ENCODE peak calls at places on chromosomes 5 and 9, in seven cellular contexts. One of them, this sample, is unnamed.

GRCh38 chr9:81292056-81292805 is 397.1 kb downstream of the TLE1 start:
- DNase-seq in H1: no peak
- DNase-seq in IMR-90: no peak
- DNase-seq in mesendoderm: peak; percentile 68
- DNase-seq in mesenchymal stem cell: no peak
- DNase-seq in neuronal stem cell: no peak
- DNase-seq in H9: peak; percentile 26
- DNase-seq in this sample: no peak

GRCh38 chr9:108212179-108212578 is 643.6 kb downstream of the ACTL7B start:
- DNase-seq in IMR-90: no peak
- DNase-seq in H9: no peak
- DNase-seq in neuronal stem cell: no peak
- DNase-seq in H1: no peak
- DNase-seq in mesendoderm: peak; percentile 45
- DNase-seq in mesenchymal stem cell: peak; percentile 6
- DNase-seq in this sample: no peak

GRCh38 chr9:124828679-124829669 is 24.3 kb upstream of the WDR38 start:
- DNase-seq in H1: no peak
- DNase-seq in IMR-90: no peak
- DNase-seq in neuronal stem cell: no peak
- DNase-seq in mesenchymal stem cell: no peak
- DNase-seq in mesendoderm: no peak
- DNase-seq in H9: no peak
- DNase-seq in this sample: no peak

GRCh38 chr9:8366161-8366926 is 566.8 kb upstream of the DMAC1 start:
- DNase-seq in mesenchymal stem cell: no peak
- DNase-seq in H1: no peak
- DNase-seq in neuronal stem cell: no peak
- DNase-seq in mesendoderm: peak; percentile 65
- DNase-seq in H9: no peak
- DNase-seq in IMR-90: peak; percentile 35
- DNase-seq in this sample: peak; percentile 30

GRCh38 chr9:105954517-105954916 is 260.2 kb downstream of the TMEM38B start:
- DNase-seq in neuronal stem cell: no peak
- DNase-seq in mesendoderm: no peak
- DNase-seq in H1: no peak
- DNase-seq in mesenchymal stem cell: no peak
- DNase-seq in IMR-90: no peak
- DNase-seq in H9: no peak
- DNase-seq in this sample: no peak

GRCh38 chr9:104869801-104870200 is 58.2 kb downstream of the ABCA1 start:
- DNase-seq in IMR-90: peak; percentile 26
- DNase-seq in H1: no peak
- DNase-seq in H9: no peak
- DNase-seq in mesendoderm: no peak
- DNase-seq in mesenchymal stem cell: peak; percentile 59
- DNase-seq in neuronal stem cell: no peak
- DNase-seq in this sample: no peak

GRCh38 chr9:98805506-98806272 is 1.8 kb upstream of the GALNT12 start:
- DNase-seq in mesenchymal stem cell: peak; percentile 58
- DNase-seq in H1: no peak
- DNase-seq in neuronal stem cell: no peak
- DNase-seq in H9: no peak
- DNase-seq in IMR-90: peak; percentile 86
- DNase-seq in mesendoderm: no peak
- DNase-seq in this sample: peak; percentile 85

GRCh38 chr9:3553076-3553765 is 27.4 kb upstream of the RFX3 start:
- DNase-seq in neuronal stem cell: no peak
- DNase-seq in H9: no peak
- DNase-seq in mesendoderm: no peak
- DNase-seq in H1: no peak
- DNase-seq in IMR-90: no peak
- DNase-seq in mesenchymal stem cell: no peak
- DNase-seq in this sample: no peak

GRCh38 chr9:126317513-126317912 is 9.1 kb upstream of the MVB12B start:
- DNase-seq in H1: no peak
- DNase-seq in neuronal stem cell: no peak
- DNase-seq in IMR-90: peak; percentile 25
- DNase-seq in mesenchymal stem cell: no peak
- DNase-seq in H9: no peak
- DNase-seq in mesendoderm: no peak
- DNase-seq in this sample: no peak

GRCh38 chr5:29697786-29698414 is 1495.6 kb upstream of the CDH6 start:
- DNase-seq in H9: peak; percentile 26
- DNase-seq in IMR-90: no peak
- DNase-seq in mesenchymal stem cell: no peak
- DNase-seq in mesendoderm: peak; percentile 66
- DNase-seq in neuronal stem cell: peak; percentile 2
- DNase-seq in H1: no peak
- DNase-seq in this sample: peak; percentile 9

GRCh38 chr9:134243778-134244467 is 79.6 kb upstream of the RNU6ATAC start:
- DNase-seq in H1: no peak
- DNase-seq in mesendoderm: no peak
- DNase-seq in neuronal stem cell: no peak
- DNase-seq in H9: no peak
- DNase-seq in IMR-90: peak; percentile 59
- DNase-seq in mesenchymal stem cell: peak; percentile 58
- DNase-seq in this sample: peak; percentile 25

GRCh38 chr5:147803941-147804717 is 21.6 kb upstream of the JAKMIP2 start:
- DNase-seq in mesendoderm: no peak
- DNase-seq in H9: no peak
- DNase-seq in IMR-90: no peak
- DNase-seq in neuronal stem cell: no peak
- DNase-seq in H1: no peak
- DNase-seq in mesenchymal stem cell: no peak
- DNase-seq in this sample: no peak

GRCh38 chr5:56409331-56410190 is 176.4 kb upstream of the ANKRD55 start:
- DNase-seq in H9: no peak
- DNase-seq in H1: no peak
- DNase-seq in mesenchymal stem cell: peak; percentile 87
- DNase-seq in mesendoderm: peak; percentile 51
- DNase-seq in IMR-90: peak; percentile 99
- DNase-seq in neuronal stem cell: no peak
- DNase-seq in this sample: peak; percentile 77

GRCh38 chr5:135312255-135312935 is 86.6 kb downstream of the MACROH2A1 start:
- DNase-seq in mesenchymal stem cell: peak; percentile 31
- DNase-seq in H1: no peak
- DNase-seq in H9: no peak
- DNase-seq in neuronal stem cell: no peak
- DNase-seq in mesendoderm: no peak
- DNase-seq in IMR-90: peak; percentile 61
- DNase-seq in this sample: no peak

GRCh38 chr9:4959028-4959427 is 26.0 kb upstream of the JAK2 start:
- DNase-seq in H9: no peak
- DNase-seq in mesendoderm: no peak
- DNase-seq in mesenchymal stem cell: no peak
- DNase-seq in H1: no peak
- DNase-seq in IMR-90: no peak
- DNase-seq in neuronal stem cell: no peak
- DNase-seq in this sample: no peak

GRCh38 chr5:180155331-180155881 is 53.6 kb downstream of the RASGEF1C start:
- DNase-seq in mesendoderm: no peak
- DNase-seq in H9: no peak
- DNase-seq in IMR-90: no peak
- DNase-seq in mesenchymal stem cell: no peak
- DNase-seq in neuronal stem cell: no peak
- DNase-seq in H1: peak; percentile 33
- DNase-seq in this sample: no peak

GRCh38 chr9:132162764-132163456 is 1.1 kb downstream of the NTNG2 start:
- DNase-seq in H1: no peak
- DNase-seq in mesendoderm: no peak
- DNase-seq in IMR-90: no peak
- DNase-seq in H9: no peak
- DNase-seq in mesenchymal stem cell: no peak
- DNase-seq in neuronal stem cell: no peak
- DNase-seq in this sample: no peak

GRCh38 chr9:87336914-87337333 is 160.7 kb upstream of the DAPK1 start:
- DNase-seq in neuronal stem cell: peak; percentile 65
- DNase-seq in IMR-90: peak; percentile 79
- DNase-seq in mesendoderm: peak; percentile 90
- DNase-seq in H9: no peak
- DNase-seq in H1: no peak
- DNase-seq in mesenchymal stem cell: peak; percentile 79
- DNase-seq in this sample: peak; percentile 65

GRCh38 chr5:145827275-145827674 is 7.9 kb downstream of the PRELID2 start:
- DNase-seq in mesendoderm: no peak
- DNase-seq in neuronal stem cell: no peak
- DNase-seq in IMR-90: no peak
- DNase-seq in H9: no peak
- DNase-seq in H1: no peak
- DNase-seq in mesenchymal stem cell: no peak
- DNase-seq in this sample: no peak

GRCh38 chr5:137498736-137499505 is at the start of gene SPOCK1:
- DNase-seq in H1: peak; percentile 87
- DNase-seq in IMR-90: peak; percentile 63
- DNase-seq in mesenchymal stem cell: peak; percentile 59
- DNase-seq in mesendoderm: peak; percentile 83
- DNase-seq in neuronal stem cell: peak; percentile 88
- DNase-seq in H9: peak; percentile 76
- DNase-seq in this sample: peak; percentile 90

GRCh38 chr9:93329632-93330286 is 121.7 kb upstream of the FAM120A start:
- DNase-seq in H9: no peak
- DNase-seq in mesenchymal stem cell: no peak
- DNase-seq in H1: no peak
- DNase-seq in neuronal stem cell: no peak
- DNase-seq in IMR-90: no peak
- DNase-seq in mesendoderm: no peak
- DNase-seq in this sample: no peak

GRCh38 chr9:83649080-83649479 is 26.1 kb downstream of the IDNK start:
- DNase-seq in H9: peak; percentile 82
- DNase-seq in mesendoderm: peak; percentile 81
- DNase-seq in IMR-90: peak; percentile 28
- DNase-seq in neuronal stem cell: peak; percentile 41
- DNase-seq in mesenchymal stem cell: peak; percentile 43
- DNase-seq in H1: peak; percentile 89
- DNase-seq in this sample: peak; percentile 46

GRCh38 chr9:109062543-109062942 is 49.2 kb upstream of the CTNNAL1 start:
- DNase-seq in neuronal stem cell: no peak
- DNase-seq in mesenchymal stem cell: no peak
- DNase-seq in mesendoderm: no peak
- DNase-seq in H9: no peak
- DNase-seq in IMR-90: no peak
- DNase-seq in H1: no peak
- DNase-seq in this sample: no peak

GRCh38 chr5:109038209-109038840 is 290.6 kb downstream of the FER start:
- DNase-seq in IMR-90: peak; percentile 56
- DNase-seq in neuronal stem cell: no peak
- DNase-seq in H9: no peak
- DNase-seq in mesenchymal stem cell: peak; percentile 44
- DNase-seq in mesendoderm: no peak
- DNase-seq in H1: no peak
- DNase-seq in this sample: no peak

DNA sequence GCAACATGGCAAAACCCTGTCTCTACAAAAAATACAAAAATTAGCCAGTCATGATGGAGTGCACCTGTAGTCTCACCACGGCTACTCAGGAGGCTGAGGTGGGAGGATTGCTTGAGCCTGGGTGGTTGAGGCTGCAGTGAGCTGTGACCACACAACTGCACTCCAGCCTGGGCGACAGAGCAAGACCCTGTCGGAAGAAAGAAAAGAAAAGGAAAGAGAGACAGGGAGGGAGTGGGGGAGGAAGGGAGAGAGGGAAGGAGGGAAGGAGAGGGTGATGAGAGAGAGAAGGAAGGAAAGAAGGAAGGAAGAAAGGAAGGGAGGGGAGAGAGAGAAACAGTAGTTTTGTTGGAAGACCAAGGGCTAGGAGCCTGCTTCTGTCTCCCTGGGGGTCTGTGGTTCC is 142.4 kb downstream of the C9orf50 start:
- DNase-seq in H1: no peak
- DNase-seq in mesenchymal stem cell: no peak
- DNase-seq in neuronal stem cell: no peak
- DNase-seq in mesendoderm: no peak
- DNase-seq in IMR-90: no peak
- DNase-seq in H9: no peak
- DNase-seq in this sample: no peak
- H3K9ac ChIP-seq in H1: no peak overlapping the region
- H3K9ac ChIP-seq in mesenchymal stem cell: peak overlapping the region; percentile 91
- H3K9ac ChIP-seq in neuronal stem cell: no peak overlapping the region
- H3K9ac ChIP-seq in mesendoderm: no peak overlapping the region
- H3K9ac ChIP-seq in IMR-90: no peak overlapping the region
- H3K9ac ChIP-seq in H9: no peak overlapping the region
- H3K9ac ChIP-seq in this sample: no peak overlapping the region

GRCh38 chr5:131575660-131576227 is 59.3 kb downstream of the RAPGEF6 start:
- DNase-seq in mesendoderm: no peak
- DNase-seq in IMR-90: no peak
- DNase-seq in neuronal stem cell: no peak
- DNase-seq in H1: no peak
- DNase-seq in H9: no peak
- DNase-seq in mesenchymal stem cell: no peak
- DNase-seq in this sample: no peak

GRCh38 chr5:131587541-131587940 is 47.5 kb downstream of the RAPGEF6 start:
- DNase-seq in mesenchymal stem cell: peak; percentile 19
- DNase-seq in IMR-90: peak; percentile 47
- DNase-seq in H1: no peak
- DNase-seq in mesendoderm: peak; percentile 49
- DNase-seq in H9: no peak
- DNase-seq in neuronal stem cell: no peak
- DNase-seq in this sample: no peak

GRCh38 chr5:131579917-131580671 is 54.9 kb downstream of the RAPGEF6 start:
- DNase-seq in IMR-90: no peak
- DNase-seq in mesendoderm: no peak
- DNase-seq in H9: no peak
- DNase-seq in neuronal stem cell: no peak
- DNase-seq in H1: no peak
- DNase-seq in mesenchymal stem cell: no peak
- DNase-seq in this sample: no peak

GRCh38 chr5:131581710-131582109 is 53.3 kb downstream of the RAPGEF6 start:
- DNase-seq in H1: no peak
- DNase-seq in H9: no peak
- DNase-seq in IMR-90: no peak
- DNase-seq in mesenchymal stem cell: peak; percentile 16
- DNase-seq in mesendoderm: no peak
- DNase-seq in neuronal stem cell: no peak
- DNase-seq in this sample: no peak
- H3K18ac ChIP-seq in H1: no peak overlapping the region
- H3K18ac ChIP-seq in H9: no peak overlapping the region
- H3K18ac ChIP-seq in IMR-90: no peak overlapping the region
- H3K18ac ChIP-seq in mesenchymal stem cell: no peak overlapping the region
- H3K18ac ChIP-seq in mesendoderm: no peak overlapping the region
- H3K18ac ChIP-seq in neuronal stem cell: no peak overlapping the region
- H3K18ac ChIP-seq in this sample: no peak overlapping the region

GRCh38 chr5:95647331-95647659 is 718 bp downstream of the RFESD start:
- DNase-seq in H9: no peak
- DNase-seq in neuronal stem cell: no peak
- DNase-seq in mesendoderm: no peak
- DNase-seq in H1: no peak
- DNase-seq in mesenchymal stem cell: no peak
- DNase-seq in IMR-90: no peak
- DNase-seq in this sample: no peak
- H3K9ac ChIP-seq in H9: peak overlapping the region; percentile 12
- H3K9ac ChIP-seq in neuronal stem cell: peak overlapping the region; percentile 39
- H3K9ac ChIP-seq in mesendoderm: peak overlapping the region; percentile 76
- H3K9ac ChIP-seq in H1: peak overlapping the region; percentile 53
- H3K9ac ChIP-seq in mesenchymal stem cell: peak overlapping the region; percentile 94
- H3K9ac ChIP-seq in IMR-90: peak overlapping the region; percentile 78
- H3K9ac ChIP-seq in this sample: peak overlapping the region; percentile 70

GRCh38 chr5:2756764-2757163 is 5.3 kb upstream of the IRX2 start:
- DNase-seq in mesenchymal stem cell: no peak
- DNase-seq in mesendoderm: peak; percentile 54
- DNase-seq in H1: no peak
- DNase-seq in H9: peak; percentile 34
- DNase-seq in IMR-90: no peak
- DNase-seq in neuronal stem cell: no peak
- DNase-seq in this sample: peak; percentile 55
- H3K18ac ChIP-seq in mesenchymal stem cell: no peak overlapping the region
- H3K18ac ChIP-seq in mesendoderm: peak overlapping the region; percentile 69
- H3K18ac ChIP-seq in H1: peak overlapping the region; percentile 98
- H3K18ac ChIP-seq in H9: no peak overlapping the region
- H3K18ac ChIP-seq in IMR-90: no peak overlapping the region
- H3K18ac ChIP-seq in neuronal stem cell: peak overlapping the region; percentile 90
- H3K18ac ChIP-seq in this sample: peak overlapping the region; percentile 94

GRCh38 chr5:32280656-32281081 is 32.1 kb downstream of the MTMR12 start:
- DNase-seq in mesendoderm: no peak
- DNase-seq in H1: no peak
- DNase-seq in H9: no peak
- DNase-seq in mesenchymal stem cell: no peak
- DNase-seq in neuronal stem cell: no peak
- DNase-seq in IMR-90: no peak
- DNase-seq in this sample: no peak
- H3K9ac ChIP-seq in mesendoderm: no peak overlapping the region
- H3K9ac ChIP-seq in H1: no peak overlapping the region
- H3K9ac ChIP-seq in H9: no peak overlapping the region
- H3K9ac ChIP-seq in mesenchymal stem cell: no peak overlapping the region
- H3K9ac ChIP-seq in neuronal stem cell: no peak overlapping the region
- H3K9ac ChIP-seq in IMR-90: no peak overlapping the region
- H3K9ac ChIP-seq in this sample: no peak overlapping the region